ENCODE peak calls at places on chromosomes 13 and 19, in seven cellular contexts. Y is cerebellar nuclear complex; D is mammary epithelial cell; O is activated T-helper 1 cell treated with anti-CD3 and anti-CD28 coated beads, Interleukin-12 subunit alpha, Interleukin-12 subunit beta, Interleukin-2, Interleukin-4 antibody, amounts not matched to agents 30 ng/mL and 10 ng/mL and 1 ng/mL, durations not matched to agents 14 hours and 24 hours and 36 hours; M is GM04503; C is T-cell; Q is activated T-cell treated with anti-CD3 and anti-CD28 coated beads, Interleukin-2, amount 50 U/mL, for 72 hours. K is an unnamed sample.

GRCh38 chr19:53237114-53237777 is 17.4 kb downstream of the ZNF677 start:
- DNase-seq in Y (no peak), D (no peak), O (no peak), M (no peak), C (no peak), Q (no peak), K (no peak)

GRCh38 chr13:51364404-51365008 is 25.0 kb downstream of the SERPINE3 start:
- DNase-seq in Y (no peak), D (peak), O (no peak), M (no peak), C (no peak), Q (no peak), K (no peak)

GRCh38 chr13:42968906-42969305 is 23.1 kb downstream of the EPSTI1 start:
- DNase-seq in Y (no peak), D (no peak), O (no peak), M (no peak), C (no peak), Q (no peak), K (no peak)

GRCh38 chr19:35048911-35049411 is 7.4 kb downstream of the HPN start:
- DNase-seq in Y (peak), D (no peak), O (no peak), M (no peak), C (no peak), Q (no peak), K (no peak)

GRCh38 chr19:9934132-9934950 is 2.0 kb downstream of the OLFM2 start:
- DNase-seq in Y (no peak), D (peak), O (peak), M (no peak), C (peak), Q (peak), K (peak)

GRCh38 chr13:31192306-31192705 is 7.5 kb upstream of the B3GLCT start:
- DNase-seq in Y (no peak), D (no peak), O (no peak), M (no peak), C (no peak), Q (no peak), K (no peak)

GRCh38 chr13:33075996-33076395 is 59.8 kb downstream of the KL start:
- DNase-seq in Y (no peak), D (no peak), O (no peak), M (no peak), C (no peak), Q (no peak), K (no peak)

GRCh38 chr19:639251-640155 is at the start of gene FGF22:
- DNase-seq in Y (peak), D (peak), O (peak), M (peak), C (peak), Q (peak), K (peak)

GRCh38 chr19:51514866-51515481 is 13.4 kb upstream of the SIGLEC12 start:
- DNase-seq in Y (peak), D (peak), O (peak), M (peak), C (peak), Q (peak), K (peak)

GRCh38 chr19:8028951-8029491 is 23.5 kb upstream of the CCL25 start:
- DNase-seq in Y (no peak), D (no peak), O (no peak), M (no peak), C (no peak), Q (no peak), K (no peak)

GRCh38 chr19:52198678-52199077 is 8.8 kb downstream of the PPP2R1A start:
- DNase-seq in Y (no peak), D (peak), O (no peak), M (no peak), C (no peak), Q (no peak), K (no peak)

GRCh38 chr19:19447536-19448237 is 42.2 kb downstream of the GATAD2A start:
- DNase-seq in Y (peak), D (no peak), O (peak), M (no peak), C (peak), Q (peak), K (no peak)

GRCh38 chr19:31500921-31501320 is 151.7 kb upstream of the TSHZ3 start:
- DNase-seq in Y (no peak), D (no peak), O (no peak), M (no peak), C (no peak), Q (no peak), K (no peak)

GRCh38 chr19:46697142-46697960 is 19.6 kb downstream of the PRKD2 start:
- DNase-seq in Y (no peak), D (no peak), O (no peak), M (peak), C (no peak), Q (peak), K (no peak)

GRCh38 chr13:31485651-31486051 is 253.7 kb upstream of the RXFP2 start:
- DNase-seq in Y (no peak), D (no peak), O (no peak), M (no peak), C (no peak), Q (no peak), K (no peak)

GRCh38 chr19:42473686-42474085 is 30.9 kb upstream of the CXCL17 start:
- DNase-seq in Y (no peak), D (no peak), O (no peak), M (no peak), C (no peak), Q (no peak), K (no peak)

GRCh38 chr13:111262281-111262680 is 58.2 kb upstream of the TEX29 start:
- DNase-seq in Y (no peak), D (no peak), O (no peak), M (no peak), C (no peak), Q (no peak), K (no peak)

GRCh38 chr13:113796948-113797676 is 38.1 kb downstream of the TMEM255B start:
- DNase-seq in Y (no peak), D (no peak), O (no peak), M (no peak), C (no peak), Q (no peak), K (no peak)

K was measured in CD8-positive, alpha-beta T cell.